ENCODE peak calls at places on chromosomes 5 and 9, in eight cellular contexts. I, D, S, B, H, R, F and L are unnamed samples.

GRCh38 chr5:81760521-81760920 is 9.6 kb upstream of the SSBP2 start:
- DNase-seq in I (no peak), D (no peak), S (no peak), B (no peak), H (no peak), R (no peak), F (no peak), L (no peak)

GRCh38 chr5:54883374-54884194 is 101.8 kb downstream of the ESM1 start:
- DNase-seq in I (peak), D (no peak), S (peak), B (no peak), H (no peak), R (no peak), F (peak), L (peak)

GRCh38 chr9:69195681-69196080 is 21.6 kb downstream of the TJP2 start:
- DNase-seq in I (no peak), D (no peak), S (no peak), B (no peak), H (no peak), R (no peak), F (no peak), L (no peak)

GRCh38 chr9:114643906-114644305 is 13.7 kb downstream of the TEX53 start:
- DNase-seq in I (no peak), D (no peak), S (no peak), B (no peak), H (no peak), R (no peak), F (no peak), L (no peak)

GRCh38 chr5:22070151-22070550 is 783.0 kb downstream of the CDH12 start:
- DNase-seq in I (no peak), D (no peak), S (no peak), B (no peak), H (no peak), R (no peak), F (no peak), L (no peak)

GRCh38 chr5:157162919-157163510 is 3.0 kb downstream of the GARIN3 start:
- DNase-seq in I (no peak), D (no peak), S (no peak), B (no peak), H (no peak), R (no peak), F (no peak), L (no peak)

GRCh38 chr5:59209758-59210359 is 627.0 kb downstream of the RAB3C start:
- DNase-seq in I (no peak), D (no peak), S (peak), B (no peak), H (no peak), R (no peak), F (peak), L (no peak)

GRCh38 chr9:70539526-70539925 is 125.1 kb upstream of the KLF9 start:
- DNase-seq in I (no peak), D (no peak), S (no peak), B (no peak), H (no peak), R (no peak), F (no peak), L (no peak)

GRCh38 chr9:136541179-136541578 is 4.7 kb downstream of the NOTCH1 start:
- DNase-seq in I (no peak), D (no peak), S (no peak), B (no peak), H (no peak), R (no peak), F (no peak), L (no peak)

GRCh38 chr9:70120834-70121510 is 77.3 kb downstream of the MAMDC2 start:
- DNase-seq in I (no peak), D (peak), S (peak), B (no peak), H (peak), R (peak), F (peak), L (no peak)

GRCh38 chr9:70260007-70260443 is 1.2 kb downstream of the SMC5 start:
- DNase-seq in I (peak), D (no peak), S (no peak), B (no peak), H (no peak), R (no peak), F (no peak), L (no peak)

GRCh38 chr9:98020471-98021145 is 35.9 kb upstream of the NANS start:
- DNase-seq in I (no peak), D (no peak), S (no peak), B (no peak), H (no peak), R (no peak), F (no peak), L (no peak)

GRCh38 chr9:30967484-30967883 is 1417.0 kb upstream of the ACO1 start:
- DNase-seq in I (no peak), D (peak), S (no peak), B (no peak), H (no peak), R (no peak), F (no peak), L (no peak)

GRCh38 chr9:136690841-136691261 is 3.6 kb upstream of the AGPAT2 start:
- DNase-seq in I (peak), D (peak), S (no peak), B (no peak), H (no peak), R (peak), F (no peak), L (peak)

GRCh38 chr9:136854113-136854841 is 2.1 kb downstream of the MAMDC4 start:
- DNase-seq in I (no peak), D (no peak), S (no peak), B (no peak), H (no peak), R (no peak), F (no peak), L (no peak)

GRCh38 chr9:97046228-97046627 is 7.3 kb upstream of the CTSV start:
- DNase-seq in I (peak), D (peak), S (peak), B (no peak), H (no peak), R (peak), F (peak), L (peak)

GRCh38 chr5:80282054-80282453 is 26.2 kb upstream of the SERINC5 start:
- DNase-seq in I (no peak), D (no peak), S (no peak), B (no peak), H (no peak), R (no peak), F (no peak), L (no peak)

GRCh38 chr5:152532714-152533113 is 127.6 kb upstream of the NMUR2 start:
- DNase-seq in I (no peak), D (peak), S (peak), B (no peak), H (peak), R (peak), F (peak), L (no peak)